ENCODE peak calls at places on chromosomes 4 and X, in nine cellular contexts. One of them, this sample, is unnamed.

GRCh38 chrX:45322382-45322781 is 121.7 kb upstream of the DIPK2B start:
- DNase-seq in ovary: peak; percentile 36
- DNase-seq in suprapubic skin: no peak
- DNase-seq in fibroblast of mammary gland: peak; percentile 88
- DNase-seq in AG04450: peak; percentile 47
- DNase-seq in mucosa of descending colon: no peak
- DNase-seq in WERI-Rb-1: peak; percentile 18
- DNase-seq in foreskin fibroblast: peak; percentile 90
- DNase-seq in heart left ventricle: peak; percentile 21
- DNase-seq in this sample: no peak

GRCh38 chr4:25095756-25096552 is 64.3 kb downstream of the SEPSECS start:
- DNase-seq in ovary: no peak
- DNase-seq in mucosa of descending colon: no peak
- DNase-seq in foreskin fibroblast: no peak
- DNase-seq in WERI-Rb-1: peak; percentile 86
- DNase-seq in fibroblast of mammary gland: no peak
- DNase-seq in suprapubic skin: peak; percentile 65
- DNase-seq in AG04450: no peak
- DNase-seq in heart left ventricle: no peak
- DNase-seq in this sample: no peak

GRCh38 chrX:130896816-130897508 is 6.0 kb downstream of the ENOX2 start:
- DNase-seq in fibroblast of mammary gland: peak; percentile 64
- DNase-seq in heart left ventricle: no peak
- DNase-seq in suprapubic skin: no peak
- DNase-seq in AG04450: no peak
- DNase-seq in WERI-Rb-1: no peak
- DNase-seq in ovary: no peak
- DNase-seq in foreskin fibroblast: peak; percentile 18
- DNase-seq in mucosa of descending colon: no peak
- DNase-seq in this sample: no peak

GRCh38 chr4:109728385-109728784 is 1.5 kb downstream of the PLA2G12A start:
- DNase-seq in WERI-Rb-1: no peak
- DNase-seq in suprapubic skin: no peak
- DNase-seq in fibroblast of mammary gland: no peak
- DNase-seq in mucosa of descending colon: no peak
- DNase-seq in heart left ventricle: no peak
- DNase-seq in ovary: no peak
- DNase-seq in AG04450: no peak
- DNase-seq in foreskin fibroblast: no peak
- DNase-seq in this sample: no peak

GRCh38 chr4:17687237-17687857 is 72.9 kb downstream of the MED28 start:
- DNase-seq in ovary: no peak
- DNase-seq in AG04450: no peak
- DNase-seq in fibroblast of mammary gland: no peak
- DNase-seq in mucosa of descending colon: no peak
- DNase-seq in foreskin fibroblast: no peak
- DNase-seq in suprapubic skin: no peak
- DNase-seq in heart left ventricle: no peak
- DNase-seq in WERI-Rb-1: no peak
- DNase-seq in this sample: no peak

GRCh38 chr4:153186046-153186728 is 18.1 kb upstream of the TRIM2 start:
- DNase-seq in suprapubic skin: no peak
- DNase-seq in foreskin fibroblast: no peak
- DNase-seq in AG04450: no peak
- DNase-seq in heart left ventricle: no peak
- DNase-seq in mucosa of descending colon: no peak
- DNase-seq in ovary: no peak
- DNase-seq in fibroblast of mammary gland: no peak
- DNase-seq in WERI-Rb-1: no peak
- DNase-seq in this sample: no peak

GRCh38 chr4:124085561-124086180 is 626.9 kb downstream of the ANKRD50 start:
- DNase-seq in WERI-Rb-1: no peak
- DNase-seq in foreskin fibroblast: no peak
- DNase-seq in heart left ventricle: no peak
- DNase-seq in ovary: no peak
- DNase-seq in suprapubic skin: no peak
- DNase-seq in AG04450: no peak
- DNase-seq in fibroblast of mammary gland: peak; percentile 66
- DNase-seq in mucosa of descending colon: no peak
- DNase-seq in this sample: no peak

GRCh38 chrX:39582091-39582490 is 515.7 kb downstream of the BCOR start:
- DNase-seq in mucosa of descending colon: no peak
- DNase-seq in AG04450: no peak
- DNase-seq in suprapubic skin: no peak
- DNase-seq in ovary: no peak
- DNase-seq in foreskin fibroblast: no peak
- DNase-seq in heart left ventricle: no peak
- DNase-seq in fibroblast of mammary gland: no peak
- DNase-seq in WERI-Rb-1: no peak
- DNase-seq in this sample: no peak

GRCh38 chr4:134465417-134465816 is 263.8 kb upstream of the PABPC4L start:
- DNase-seq in AG04450: no peak
- DNase-seq in WERI-Rb-1: peak; percentile 55
- DNase-seq in foreskin fibroblast: no peak
- DNase-seq in fibroblast of mammary gland: no peak
- DNase-seq in suprapubic skin: no peak
- DNase-seq in heart left ventricle: no peak
- DNase-seq in ovary: no peak
- DNase-seq in mucosa of descending colon: no peak
- DNase-seq in this sample: no peak

GRCh38 chr4:80309301-80310004 is 26.1 kb upstream of the CFAP299 start:
- DNase-seq in heart left ventricle: no peak
- DNase-seq in mucosa of descending colon: no peak
- DNase-seq in ovary: no peak
- DNase-seq in fibroblast of mammary gland: peak; percentile 95
- DNase-seq in suprapubic skin: no peak
- DNase-seq in WERI-Rb-1: no peak
- DNase-seq in AG04450: peak; percentile 77
- DNase-seq in foreskin fibroblast: peak; percentile 91
- DNase-seq in this sample: no peak

GRCh38 chrX:64894454-64895038 is 81.7 kb downstream of the ZC4H2 start:
- DNase-seq in fibroblast of mammary gland: peak; percentile 7
- DNase-seq in ovary: no peak
- DNase-seq in AG04450: no peak
- DNase-seq in suprapubic skin: no peak
- DNase-seq in heart left ventricle: no peak
- DNase-seq in foreskin fibroblast: no peak
- DNase-seq in WERI-Rb-1: peak; percentile 33
- DNase-seq in mucosa of descending colon: peak; percentile 50
- DNase-seq in this sample: no peak

GRCh38 chr4:160819791-160820190 is 1344.0 kb downstream of the FSTL5 start:
- DNase-seq in suprapubic skin: no peak
- DNase-seq in foreskin fibroblast: no peak
- DNase-seq in AG04450: no peak
- DNase-seq in WERI-Rb-1: no peak
- DNase-seq in ovary: no peak
- DNase-seq in fibroblast of mammary gland: no peak
- DNase-seq in mucosa of descending colon: no peak
- DNase-seq in heart left ventricle: no peak
- DNase-seq in this sample: no peak

GRCh38 chrX:2442694-2443093 is 58.1 kb downstream of the DHRSX start:
- DNase-seq in WERI-Rb-1: no peak
- DNase-seq in mucosa of descending colon: no peak
- DNase-seq in suprapubic skin: no peak
- DNase-seq in heart left ventricle: no peak
- DNase-seq in ovary: no peak
- DNase-seq in foreskin fibroblast: no peak
- DNase-seq in fibroblast of mammary gland: no peak
- DNase-seq in AG04450: no peak
- DNase-seq in this sample: no peak

GRCh38 chrX:116749943-116750342 is 287.2 kb upstream of the CT83 start:
- DNase-seq in heart left ventricle: no peak
- DNase-seq in mucosa of descending colon: no peak
- DNase-seq in foreskin fibroblast: no peak
- DNase-seq in fibroblast of mammary gland: no peak
- DNase-seq in WERI-Rb-1: no peak
- DNase-seq in ovary: no peak
- DNase-seq in AG04450: no peak
- DNase-seq in suprapubic skin: no peak
- DNase-seq in this sample: no peak

GRCh38 chr4:41360911-41361830 is 104.4 kb downstream of the UCHL1 start:
- DNase-seq in heart left ventricle: peak; percentile 49
- DNase-seq in AG04450: no peak
- DNase-seq in mucosa of descending colon: peak; percentile 62
- DNase-seq in fibroblast of mammary gland: peak; percentile 15
- DNase-seq in suprapubic skin: peak; percentile 85
- DNase-seq in ovary: peak; percentile 43
- DNase-seq in WERI-Rb-1: peak; percentile 58
- DNase-seq in foreskin fibroblast: peak; percentile 69
- DNase-seq in this sample: peak; percentile 64
- H3K4me3 ChIP-seq in heart left ventricle: peak overlapping the region; percentile 80
- H3K4me3 ChIP-seq in AG04450: peak overlapping the region; percentile 56
- H3K4me3 ChIP-seq in mucosa of descending colon: peak overlapping the region; percentile 13
- H3K4me3 ChIP-seq in fibroblast of mammary gland: peak overlapping the region; percentile 40
- H3K4me3 ChIP-seq in suprapubic skin: peak overlapping the region; percentile 93
- H3K4me3 ChIP-seq in ovary: peak overlapping the region; percentile 61
- H3K4me3 ChIP-seq in WERI-Rb-1: peak overlapping the region; percentile 86
- H3K4me3 ChIP-seq in foreskin fibroblast: peak overlapping the region; percentile 73
- H3K4me3 ChIP-seq in this sample: peak overlapping the region; percentile 97

GRCh38 chr4:36241771-36242170 is 2.5 kb downstream of the ARAP2 start:
- DNase-seq in mucosa of descending colon: no peak
- DNase-seq in foreskin fibroblast: no peak
- DNase-seq in suprapubic skin: no peak
- DNase-seq in WERI-Rb-1: no peak
- DNase-seq in fibroblast of mammary gland: no peak
- DNase-seq in heart left ventricle: no peak
- DNase-seq in AG04450: no peak
- DNase-seq in ovary: no peak
- DNase-seq in this sample: no peak

GRCh38 chr4:36242629-36243354 is 1.5 kb downstream of the ARAP2 start:
- DNase-seq in heart left ventricle: no peak
- DNase-seq in suprapubic skin: no peak
- DNase-seq in foreskin fibroblast: peak; percentile 2
- DNase-seq in mucosa of descending colon: no peak
- DNase-seq in ovary: no peak
- DNase-seq in fibroblast of mammary gland: no peak
- DNase-seq in WERI-Rb-1: no peak
- DNase-seq in AG04450: no peak
- DNase-seq in this sample: no peak

GRCh38 chr4:36244257-36245084 is at the start of gene ARAP2:
- DNase-seq in WERI-Rb-1: peak; percentile 44
- DNase-seq in ovary: peak; percentile 46
- DNase-seq in AG04450: no peak
- DNase-seq in fibroblast of mammary gland: peak; percentile 11
- DNase-seq in heart left ventricle: peak; percentile 45
- DNase-seq in suprapubic skin: no peak
- DNase-seq in foreskin fibroblast: peak; percentile 11
- DNase-seq in mucosa of descending colon: peak; percentile 80
- DNase-seq in this sample: peak; percentile 30

GRCh38 chr4:36237366-36238353 is 6.7 kb downstream of the ARAP2 start:
- DNase-seq in mucosa of descending colon: no peak
- DNase-seq in WERI-Rb-1: no peak
- DNase-seq in AG04450: no peak
- DNase-seq in foreskin fibroblast: no peak
- DNase-seq in suprapubic skin: no peak
- DNase-seq in ovary: no peak
- DNase-seq in fibroblast of mammary gland: no peak
- DNase-seq in heart left ventricle: no peak
- DNase-seq in this sample: no peak

GRCh38 chr4:36243355-36244256 is 708 bp downstream of the ARAP2 start:
- DNase-seq in AG04450: no peak
- DNase-seq in mucosa of descending colon: peak; percentile 75
- DNase-seq in heart left ventricle: peak; percentile 67
- DNase-seq in fibroblast of mammary gland: peak; percentile 20
- DNase-seq in WERI-Rb-1: no peak
- DNase-seq in ovary: peak; percentile 35
- DNase-seq in foreskin fibroblast: peak; percentile 8
- DNase-seq in suprapubic skin: peak; percentile 79
- DNase-seq in this sample: no peak
- H3K4me3 ChIP-seq in AG04450: peak overlapping the region; percentile 43
- H3K4me3 ChIP-seq in mucosa of descending colon: peak overlapping the region; percentile 67
- H3K4me3 ChIP-seq in heart left ventricle: peak overlapping the region; percentile 72
- H3K4me3 ChIP-seq in fibroblast of mammary gland: peak overlapping the region; percentile 45
- H3K4me3 ChIP-seq in WERI-Rb-1: peak overlapping the region; percentile 32
- H3K4me3 ChIP-seq in ovary: peak overlapping the region; percentile 41
- H3K4me3 ChIP-seq in foreskin fibroblast: peak overlapping the region; percentile 25
- H3K4me3 ChIP-seq in suprapubic skin: peak overlapping the region; percentile 87
- H3K4me3 ChIP-seq in this sample: peak overlapping the region; percentile 80

DNA sequence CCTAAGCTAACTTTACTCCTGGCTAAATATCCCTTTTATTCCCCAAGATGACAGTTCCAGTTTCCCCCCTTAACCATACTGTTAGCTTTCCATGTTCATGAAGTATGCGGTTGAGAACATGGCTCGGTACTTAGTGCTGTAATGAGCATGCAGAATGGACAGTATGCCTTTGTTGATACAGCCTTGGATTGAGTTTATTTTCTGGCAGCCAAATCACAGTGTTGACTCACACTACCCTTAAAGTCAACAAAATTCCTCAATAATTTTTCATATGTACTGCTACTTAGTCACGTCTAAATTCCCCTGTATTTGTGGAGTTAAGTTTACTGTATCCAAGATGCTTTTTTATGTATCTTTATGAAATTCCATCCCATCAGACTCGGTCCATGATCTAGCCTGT is 1.4 kb upstream of the VEGFC start:
- DNase-seq in AG04450: peak; percentile 88
- DNase-seq in heart left ventricle: no peak
- DNase-seq in foreskin fibroblast: peak; percentile 92
- DNase-seq in fibroblast of mammary gland: peak; percentile 97
- DNase-seq in ovary: no peak
- DNase-seq in mucosa of descending colon: no peak
- DNase-seq in suprapubic skin: no peak
- DNase-seq in WERI-Rb-1: no peak
- DNase-seq in this sample: no peak
- H3K4me3 ChIP-seq in AG04450: no peak overlapping the region
- H3K4me3 ChIP-seq in heart left ventricle: no peak overlapping the region
- H3K4me3 ChIP-seq in foreskin fibroblast: no peak overlapping the region
- H3K4me3 ChIP-seq in fibroblast of mammary gland: no peak overlapping the region
- H3K4me3 ChIP-seq in ovary: no peak overlapping the region
- H3K4me3 ChIP-seq in mucosa of descending colon: no peak overlapping the region
- H3K4me3 ChIP-seq in suprapubic skin: no peak overlapping the region
- H3K4me3 ChIP-seq in WERI-Rb-1: no peak overlapping the region
- H3K4me3 ChIP-seq in this sample: no peak overlapping the region

GRCh38 chr4:186765673-186766546 is 42.3 kb upstream of the FAT1 start:
- DNase-seq in WERI-Rb-1: no peak
- DNase-seq in AG04450: no peak
- DNase-seq in mucosa of descending colon: peak; percentile 74
- DNase-seq in foreskin fibroblast: no peak
- DNase-seq in ovary: no peak
- DNase-seq in suprapubic skin: no peak
- DNase-seq in heart left ventricle: no peak
- DNase-seq in fibroblast of mammary gland: no peak
- DNase-seq in this sample: no peak

GRCh38 chr4:186767794-186768193 is 44.1 kb upstream of the FAT1 start:
- DNase-seq in ovary: no peak
- DNase-seq in fibroblast of mammary gland: no peak
- DNase-seq in foreskin fibroblast: no peak
- DNase-seq in mucosa of descending colon: no peak
- DNase-seq in heart left ventricle: no peak
- DNase-seq in suprapubic skin: no peak
- DNase-seq in AG04450: no peak
- DNase-seq in WERI-Rb-1: no peak
- DNase-seq in this sample: no peak

GRCh38 chr4:186762865-186763264 is 39.2 kb upstream of the FAT1 start:
- DNase-seq in fibroblast of mammary gland: no peak
- DNase-seq in mucosa of descending colon: no peak
- DNase-seq in foreskin fibroblast: no peak
- DNase-seq in ovary: no peak
- DNase-seq in WERI-Rb-1: no peak
- DNase-seq in AG04450: no peak
- DNase-seq in heart left ventricle: no peak
- DNase-seq in suprapubic skin: no peak
- DNase-seq in this sample: no peak

GRCh38 chr4:186764457-186764856 is 40.8 kb upstream of the FAT1 start:
- DNase-seq in heart left ventricle: no peak
- DNase-seq in fibroblast of mammary gland: no peak
- DNase-seq in ovary: no peak
- DNase-seq in foreskin fibroblast: no peak
- DNase-seq in mucosa of descending colon: no peak
- DNase-seq in AG04450: no peak
- DNase-seq in WERI-Rb-1: no peak
- DNase-seq in suprapubic skin: no peak
- DNase-seq in this sample: no peak

GRCh38 chr4:186765138-186765537 is 41.5 kb upstream of the FAT1 start:
- DNase-seq in foreskin fibroblast: peak; percentile 87
- DNase-seq in suprapubic skin: no peak
- DNase-seq in ovary: no peak
- DNase-seq in heart left ventricle: no peak
- DNase-seq in fibroblast of mammary gland: peak; percentile 67
- DNase-seq in AG04450: no peak
- DNase-seq in mucosa of descending colon: peak; percentile 85
- DNase-seq in WERI-Rb-1: no peak
- DNase-seq in this sample: no peak
- H3K4me3 ChIP-seq in foreskin fibroblast: peak overlapping the region; percentile 11
- H3K4me3 ChIP-seq in suprapubic skin: no peak overlapping the region
- H3K4me3 ChIP-seq in ovary: no peak overlapping the region
- H3K4me3 ChIP-seq in heart left ventricle: no peak overlapping the region
- H3K4me3 ChIP-seq in fibroblast of mammary gland: peak overlapping the region; percentile 8
- H3K4me3 ChIP-seq in AG04450: no peak overlapping the region
- H3K4me3 ChIP-seq in mucosa of descending colon: no peak overlapping the region
- H3K4me3 ChIP-seq in WERI-Rb-1: no peak overlapping the region
- H3K4me3 ChIP-seq in this sample: no peak overlapping the region

This sample was measured in dorsolateral prefrontal cortex.